ENCODE peak calls at places on chromosome 4, in five cellular contexts. One of them, this sample, is unnamed.

GRCh38 chr4:155966661-155967060 is 13.0 kb upstream of the CTSO start:
- DNase-seq in MM.1S: no peak
- DNase-seq in SK-N-SH: no peak
- DNase-seq in GM23248: no peak
- DNase-seq in PC-3: no peak
- DNase-seq in this sample: no peak

GRCh38 chr4:185887125-185887524 is 75.1 kb upstream of the SORBS2 start:
- DNase-seq in MM.1S: no peak
- DNase-seq in PC-3: no peak
- DNase-seq in SK-N-SH: no peak
- DNase-seq in GM23248: no peak
- DNase-seq in this sample: no peak

GRCh38 chr4:112552668-112553067 is 36.7 kb upstream of the NEUROG2 start:
- DNase-seq in PC-3: peak; percentile 60
- DNase-seq in GM23248: peak; percentile 82
- DNase-seq in SK-N-SH: no peak
- DNase-seq in MM.1S: no peak
- DNase-seq in this sample: no peak

GRCh38 chr4:15003891-15004700 is 1.8 kb downstream of the CPEB2 start:
- DNase-seq in MM.1S: peak; percentile 26
- DNase-seq in SK-N-SH: peak; percentile 67
- DNase-seq in GM23248: peak; percentile 61
- DNase-seq in PC-3: peak; percentile 10
- DNase-seq in this sample: peak; percentile 73

GRCh38 chr4:150886597-150886996 is 128.5 kb downstream of the LRBA start:
- DNase-seq in GM23248: peak; percentile 24
- DNase-seq in SK-N-SH: no peak
- DNase-seq in PC-3: no peak
- DNase-seq in MM.1S: no peak
- DNase-seq in this sample: no peak

GRCh38 chr4:125013891-125014290 is 300.9 kb upstream of the FAT4 start:
- DNase-seq in MM.1S: no peak
- DNase-seq in PC-3: peak; percentile 3
- DNase-seq in SK-N-SH: no peak
- DNase-seq in GM23248: peak; percentile 11
- DNase-seq in this sample: no peak

GRCh38 chr4:107631568-107631967 is 88.5 kb downstream of the PAPSS1 start:
- DNase-seq in SK-N-SH: no peak
- DNase-seq in GM23248: peak; percentile 46
- DNase-seq in PC-3: no peak
- DNase-seq in MM.1S: no peak
- DNase-seq in this sample: no peak

GRCh38 chr4:86990510-86990909 is 55.7 kb downstream of the AFF1 start:
- DNase-seq in GM23248: no peak
- DNase-seq in MM.1S: no peak
- DNase-seq in SK-N-SH: no peak
- DNase-seq in PC-3: no peak
- DNase-seq in this sample: no peak

GRCh38 chr4:165288639-165289428 is 38.6 kb upstream of the MSMO1 start:
- DNase-seq in SK-N-SH: no peak
- DNase-seq in MM.1S: no peak
- DNase-seq in GM23248: peak; percentile 70
- DNase-seq in PC-3: peak; percentile 28
- DNase-seq in this sample: no peak

GRCh38 chr4:12884846-12885796 is 599.0 kb downstream of the RAB28 start:
- DNase-seq in PC-3: no peak
- DNase-seq in SK-N-SH: no peak
- DNase-seq in MM.1S: no peak
- DNase-seq in GM23248: no peak
- DNase-seq in this sample: peak; percentile 43

GRCh38 chr4:133624744-133625143 is 475.6 kb downstream of the PCDH10 start:
- DNase-seq in MM.1S: no peak
- DNase-seq in SK-N-SH: no peak
- DNase-seq in PC-3: no peak
- DNase-seq in GM23248: no peak
- DNase-seq in this sample: peak; percentile 18

GRCh38 chr4:124710911-124711310 is 1.6 kb downstream of the ANKRD50 start:
- DNase-seq in PC-3: no peak
- DNase-seq in SK-N-SH: no peak
- DNase-seq in MM.1S: no peak
- DNase-seq in GM23248: peak; percentile 41
- DNase-seq in this sample: no peak

GRCh38 chr4:159021597-159022385 is 81.1 kb upstream of the RAPGEF2 start:
- DNase-seq in GM23248: no peak
- DNase-seq in SK-N-SH: no peak
- DNase-seq in MM.1S: no peak
- DNase-seq in PC-3: no peak
- DNase-seq in this sample: no peak

GRCh38 chr4:34148322-34148908 is 2095.9 kb downstream of the ARAP2 start:
- DNase-seq in MM.1S: no peak
- DNase-seq in GM23248: no peak
- DNase-seq in PC-3: peak; percentile 71
- DNase-seq in SK-N-SH: no peak
- DNase-seq in this sample: no peak
- TF ChIP-seq EZH2phosphoT487 in MM.1S: no peak
- TF ChIP-seq EZH2phosphoT487 in GM23248: no peak
- TF ChIP-seq EZH2phosphoT487 in PC-3: no peak
- TF ChIP-seq EZH2phosphoT487 in SK-N-SH: no peak
- TF ChIP-seq EZH2phosphoT487 in this sample: no peak

DNA sequence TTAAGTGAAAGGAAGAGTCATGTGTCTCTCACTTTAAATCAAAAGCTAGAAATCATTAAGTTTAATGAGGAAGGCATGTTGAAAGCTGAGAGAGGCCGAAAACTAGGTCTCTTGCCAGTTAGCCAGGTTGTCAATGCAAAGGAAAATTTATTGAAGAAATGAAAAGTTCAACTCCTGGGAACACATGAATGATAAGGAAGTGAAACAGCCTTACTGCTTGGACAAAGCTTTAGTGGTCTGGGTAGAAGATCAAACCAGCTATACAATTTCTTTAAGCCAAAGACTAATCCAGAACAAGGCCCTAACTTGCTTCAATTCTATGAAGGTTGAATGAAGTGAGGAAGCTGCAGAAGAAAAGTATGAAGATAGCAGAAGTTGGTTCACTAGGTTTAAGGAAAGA is 24.9 kb downstream of the RHOH start:
- DNase-seq in GM23248: no peak
- DNase-seq in MM.1S: no peak
- DNase-seq in SK-N-SH: no peak
- DNase-seq in PC-3: no peak
- DNase-seq in this sample: no peak
- H3F3A ChIP-seq in GM23248: no peaks in the 10 kb centered on the region
- H3F3A ChIP-seq in MM.1S: peaks cover 47% of the 10 kb centered on the region
- H3F3A ChIP-seq in SK-N-SH: no peaks in the 10 kb centered on the region
- H3F3A ChIP-seq in PC-3: no peaks in the 10 kb centered on the region
- H3F3A ChIP-seq in this sample: no peaks in the 10 kb centered on the region

GRCh38 chr4:170374770-170375169 is 285.0 kb upstream of the AADAT start:
- DNase-seq in MM.1S: peak; percentile 50
- DNase-seq in PC-3: peak; percentile 46
- DNase-seq in SK-N-SH: peak; percentile 24
- DNase-seq in GM23248: peak; percentile 43
- DNase-seq in this sample: peak; percentile 50
- H3K9me3 ChIP-seq in MM.1S: no peaks in the 10 kb centered on the region
- H3K9me3 ChIP-seq in PC-3: no peaks in the 10 kb centered on the region
- H3K9me3 ChIP-seq in SK-N-SH: peaks cover 8% of the 10 kb centered on the region
- H3K9me3 ChIP-seq in GM23248: no peaks in the 10 kb centered on the region
- H3K9me3 ChIP-seq in this sample: no peaks in the 10 kb centered on the region

GRCh38 chr4:184804621-184805020 is 21.1 kb downstream of the ACSL1 start:
- DNase-seq in SK-N-SH: no peak
- DNase-seq in GM23248: no peak
- DNase-seq in PC-3: peak; percentile 26
- DNase-seq in MM.1S: no peak
- DNase-seq in this sample: no peak

GRCh38 chr4:184803133-184803532 is 22.6 kb downstream of the ACSL1 start:
- DNase-seq in GM23248: no peak
- DNase-seq in MM.1S: no peak
- DNase-seq in SK-N-SH: no peak
- DNase-seq in PC-3: no peak
- DNase-seq in this sample: no peak

GRCh38 chr4:184802203-184803015 is 23.4 kb downstream of the ACSL1 start:
- DNase-seq in GM23248: peak; percentile 42
- DNase-seq in PC-3: no peak
- DNase-seq in MM.1S: no peak
- DNase-seq in SK-N-SH: no peak
- DNase-seq in this sample: no peak

GRCh38 chr4:184803884-184804283 is 21.9 kb downstream of the ACSL1 start:
- DNase-seq in PC-3: peak; percentile 1
- DNase-seq in GM23248: no peak
- DNase-seq in SK-N-SH: no peak
- DNase-seq in MM.1S: no peak
- DNase-seq in this sample: no peak

GRCh38 chr4:184801781-184802180 is 24.0 kb downstream of the ACSL1 start:
- DNase-seq in MM.1S: no peak
- DNase-seq in GM23248: peak; percentile 90
- DNase-seq in PC-3: peak; percentile 45
- DNase-seq in SK-N-SH: no peak
- DNase-seq in this sample: no peak
- TF ChIP-seq EZH2phosphoT487 in MM.1S: no peak
- TF ChIP-seq EZH2phosphoT487 in GM23248: no peak
- TF ChIP-seq EZH2phosphoT487 in PC-3: no peak
- TF ChIP-seq EZH2phosphoT487 in SK-N-SH: no peak
- TF ChIP-seq EZH2phosphoT487 in this sample: no peak

GRCh38 chr4:153556441-153556815 is 90.3 kb downstream of the TMEM131L start:
- DNase-seq in GM23248: no peak
- DNase-seq in SK-N-SH: no peak
- DNase-seq in PC-3: peak; percentile 41
- DNase-seq in MM.1S: no peak
- DNase-seq in this sample: no peak
- H3F3A ChIP-seq in GM23248: no peaks in the 10 kb centered on the region
- H3F3A ChIP-seq in SK-N-SH: peaks cover 7% of the 10 kb centered on the region
- H3F3A ChIP-seq in PC-3: no peaks in the 10 kb centered on the region
- H3F3A ChIP-seq in MM.1S: no peaks in the 10 kb centered on the region
- H3F3A ChIP-seq in this sample: no peaks in the 10 kb centered on the region

GRCh38 chr4:90824266-90825167 is 697.3 kb downstream of the CCSER1 start:
- DNase-seq in MM.1S: no peak
- DNase-seq in GM23248: no peak
- DNase-seq in PC-3: no peak
- DNase-seq in SK-N-SH: no peak
- DNase-seq in this sample: no peak
- H3K9me3 ChIP-seq in MM.1S: no peaks in the 10 kb centered on the region
- H3K9me3 ChIP-seq in GM23248: no peaks in the 10 kb centered on the region
- H3K9me3 ChIP-seq in PC-3: no peaks in the 10 kb centered on the region
- H3K9me3 ChIP-seq in SK-N-SH: no peaks in the 10 kb centered on the region
- H3K9me3 ChIP-seq in this sample: no peaks in the 10 kb centered on the region

GRCh38 chr4:115780835-115781234 is 667.4 kb upstream of the NDST4 start:
- DNase-seq in MM.1S: no peak
- DNase-seq in SK-N-SH: no peak
- DNase-seq in GM23248: no peak
- DNase-seq in PC-3: no peak
- DNase-seq in this sample: no peak

GRCh38 chr4:115780268-115780667 is 666.8 kb upstream of the NDST4 start:
- DNase-seq in GM23248: no peak
- DNase-seq in MM.1S: no peak
- DNase-seq in PC-3: peak; percentile 4
- DNase-seq in SK-N-SH: no peak
- DNase-seq in this sample: no peak

DNA sequence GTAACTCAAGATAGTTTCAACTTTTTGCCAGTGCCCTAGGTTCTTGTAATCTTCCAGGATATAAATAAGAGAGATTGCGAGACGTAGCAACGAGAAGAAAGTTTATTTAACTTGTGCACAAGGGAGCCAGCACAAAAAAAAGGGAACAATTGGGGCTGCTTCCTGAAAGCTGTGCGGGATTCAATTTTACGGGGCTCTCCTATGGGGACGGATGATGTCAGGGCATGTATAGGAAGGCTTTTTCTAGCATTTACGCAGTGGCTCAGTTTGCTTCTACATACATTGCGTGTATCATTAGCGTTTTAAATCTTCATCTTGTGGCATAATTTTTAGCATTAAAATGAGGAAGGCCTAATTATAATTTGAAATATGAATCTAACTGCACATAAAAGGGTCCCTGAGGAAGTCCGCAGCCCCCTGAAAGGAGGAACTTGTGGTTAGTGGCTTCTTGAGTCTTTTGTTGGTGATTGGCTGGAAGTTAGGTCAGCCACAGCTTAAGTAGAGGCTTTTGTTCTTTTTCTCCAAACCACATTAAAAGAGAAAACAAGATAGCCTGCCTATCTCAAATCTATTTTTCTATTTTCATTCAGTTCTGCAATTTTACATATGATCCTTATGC is 668.2 kb upstream of the NDST4 start:
- DNase-seq in GM23248: no peak
- DNase-seq in PC-3: no peak
- DNase-seq in MM.1S: no peak
- DNase-seq in SK-N-SH: no peak
- DNase-seq in this sample: no peak
- TF ChIP-seq EZH2phosphoT487 in GM23248: no peak
- TF ChIP-seq EZH2phosphoT487 in PC-3: no peak
- TF ChIP-seq EZH2phosphoT487 in MM.1S: no peak
- TF ChIP-seq EZH2phosphoT487 in SK-N-SH: no peak
- TF ChIP-seq EZH2phosphoT487 in this sample: no peak

GRCh38 chr4:36332023-36332781 is 50.8 kb downstream of the DTHD1 start:
- DNase-seq in MM.1S: peak; percentile 57
- DNase-seq in PC-3: no peak
- DNase-seq in SK-N-SH: no peak
- DNase-seq in GM23248: no peak
- DNase-seq in this sample: peak; percentile 11
- H3F3A ChIP-seq in MM.1S: peaks cover 6% of the 10 kb centered on the region
- H3F3A ChIP-seq in PC-3: no peaks in the 10 kb centered on the region
- H3F3A ChIP-seq in SK-N-SH: no peaks in the 10 kb centered on the region
- H3F3A ChIP-seq in GM23248: no peaks in the 10 kb centered on the region
- H3F3A ChIP-seq in this sample: no peaks in the 10 kb centered on the region

GRCh38 chr4:55530167-55530566 is 16.5 kb downstream of the CLOCK start:
- DNase-seq in SK-N-SH: no peak
- DNase-seq in PC-3: no peak
- DNase-seq in GM23248: no peak
- DNase-seq in MM.1S: no peak
- DNase-seq in this sample: no peak
- H3K9me3 ChIP-seq in SK-N-SH: peaks cover 4% of the 10 kb centered on the region
- H3K9me3 ChIP-seq in PC-3: no peaks in the 10 kb centered on the region
- H3K9me3 ChIP-seq in GM23248: no peaks in the 10 kb centered on the region
- H3K9me3 ChIP-seq in MM.1S: no peaks in the 10 kb centered on the region
- H3K9me3 ChIP-seq in this sample: peaks cover 9% of the 10 kb centered on the region

DNA sequence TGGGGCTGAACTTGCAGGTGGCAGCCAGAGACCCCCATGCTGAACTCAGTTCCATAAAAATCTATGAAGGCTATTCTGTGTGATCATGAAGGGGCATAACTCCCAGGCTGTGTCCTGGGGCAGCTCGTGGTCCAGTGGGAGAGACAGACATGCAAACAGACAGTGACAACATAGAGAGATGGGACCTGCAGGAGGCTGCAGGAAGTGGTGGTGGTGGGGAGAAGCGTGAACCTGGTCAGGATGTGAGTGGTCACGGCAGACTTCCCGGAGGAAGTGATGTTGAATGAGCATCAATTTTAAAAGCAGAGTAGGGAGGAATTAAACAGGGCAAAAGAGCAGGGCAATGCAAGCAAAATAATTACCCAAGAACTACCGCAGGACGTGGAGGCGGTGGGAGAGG is 23.2 kb upstream of the SORCS2 start:
- DNase-seq in MM.1S: no peak
- DNase-seq in PC-3: no peak
- DNase-seq in GM23248: no peak
- DNase-seq in SK-N-SH: no peak
- DNase-seq in this sample: no peak
- TF ChIP-seq EZH2phosphoT487 in MM.1S: no peak
- TF ChIP-seq EZH2phosphoT487 in PC-3: no peak
- TF ChIP-seq EZH2phosphoT487 in GM23248: no peak
- TF ChIP-seq EZH2phosphoT487 in SK-N-SH: no peak
- TF ChIP-seq EZH2phosphoT487 in this sample: no peak